ENCODE peak calls at places on chromosomes 4 and X, in five cellular contexts. X is IMR-90, T is mammary epithelial cell, B is GM23338, R is GM23248. O is an unnamed sample. For H3K4me1, the result is how much of the 10 kb centered on the place peaks cover.

GRCh38 chr4:79917246-79917645 is 155.8 kb downstream of the ANTXR2 start:
- DNase-seq in T (peak), R (peak), X (peak), B (peak), O (peak)

GRCh38 chr4:2843909-2844584 is 403 bp downstream of the ADD1 start:
- DNase-seq in R (peak), X (peak), T (peak), B (peak), O (peak)

GRCh38 chrX:74371823-74372222 is 49.5 kb upstream of the SLC16A2 start:
- DNase-seq in R (peak), T (no peak), X (no peak), B (no peak), O (peak)

GRCh38 chr4:185540040-185540439 is 4.7 kb upstream of the PDLIM3 start:
- DNase-seq in T (no peak), X (no peak), R (no peak), B (peak), O (no peak)

GRCh38 chr4:189121336-189121735 is 819.3 kb upstream of the FRG1 start:
- DNase-seq in X (no peak), T (no peak), B (no peak), R (no peak), O (no peak)

GRCh38 chrX:123648028-123648810 is 84.6 kb downstream of the THOC2 start:
- DNase-seq in X (peak), T (no peak), R (peak), B (peak), O (peak)

GRCh38 chr4:52076731-52077130 is 25.6 kb downstream of the SPATA18 start:
- DNase-seq in R (no peak), T (no peak), X (no peak), B (peak), O (peak)

GRCh38 chr4:45323453-45324058 is 597.2 kb upstream of the GNPDA2 start:
- DNase-seq in B (no peak), T (no peak), X (no peak), R (no peak), O (no peak)

GRCh38 chr4:113756005-113756410 is 5.5 kb downstream of the CAMK2D start:
- DNase-seq in B (peak), T (peak), X (peak), R (peak), O (peak)

GRCh38 chrX:19986531-19986930 is 4.3 kb downstream of the BCLAF3 start:
- DNase-seq in B (no peak), T (no peak), X (no peak), R (no peak), O (no peak)

GRCh38 chr4:125070869-125071268 is 243.9 kb upstream of the FAT4 start:
- DNase-seq in R (no peak), X (no peak), T (no peak), B (peak), O (no peak)

GRCh38 chr4:187380181-187380581 is 615.4 kb upstream of the ZFP42 start:
- DNase-seq in T (no peak), B (peak), R (peak), X (peak), O (peak)

GRCh38 chr4:165711436-165711835 is 161.6 kb upstream of the TLL1 start:
- DNase-seq in R (no peak), T (no peak), B (no peak), X (no peak), O (no peak)

GRCh38 chr4:150591284-150591874 is 9.4 kb downstream of the MAB21L2 start:
- DNase-seq in R (no peak), B (peak), T (no peak), X (no peak), O (no peak)

GRCh38 chrX:129825746-129826505 is 17.8 kb downstream of the ZDHHC9 start:
- DNase-seq in B (no peak), R (no peak), T (no peak), X (no peak), O (no peak)

GRCh38 chr4:40702137-40702799 is 47.5 kb upstream of the NSUN7 start:
- DNase-seq in B (no peak), R (no peak), X (no peak), T (no peak), O (no peak)

GRCh38 chr4:8060632-8061031 is 98.0 kb downstream of the ABLIM2 start:
- DNase-seq in R (no peak), B (no peak), T (no peak), X (no peak), O (no peak)

GRCh38 chr4:126778348-126778747 is 854.4 kb upstream of the INTU start:
- DNase-seq in T (peak), X (peak), R (peak), B (no peak), O (peak)

GRCh38 chrX:21973321-21974010 is 33.0 kb downstream of the SMS start:
- DNase-seq in T (no peak), B (no peak), R (peak), X (no peak), O (no peak)

GRCh38 chrX:101417981-101418841 is 10.2 kb downstream of the HNRNPH2 start:
- DNase-seq in R (peak), X (no peak), T (no peak), B (peak), O (peak)

GRCh38 chrX:129748265-129748664 is 9.5 kb downstream of the XPNPEP2 start:
- DNase-seq in B (no peak), R (peak), X (peak), T (no peak), O (peak)

GRCh38 chr4:33395731-33396485 is 2675.7 kb downstream of the PCDH7 start:
- DNase-seq in B (no peak), X (no peak), R (no peak), T (no peak), O (peak)

GRCh38 chr4:123325241-123325681 is 71.3 kb upstream of the SPRY1 start:
- DNase-seq in B (no peak), R (no peak), X (no peak), T (no peak), O (no peak)
- H3K4me2 ChIP-seq in B (no peak), R (no peak), X (no peak), T (no peak), O (no peak)

GRCh38 chrX:65673857-65674350 is 6.5 kb downstream of the MSN start:
- DNase-seq in R (no peak), T (no peak), X (no peak), B (no peak), O (peak)
- H3K4me1 ChIP-seq in R (half or more), T (under half), X (under half), B (under half), O (under half)

DNA sequence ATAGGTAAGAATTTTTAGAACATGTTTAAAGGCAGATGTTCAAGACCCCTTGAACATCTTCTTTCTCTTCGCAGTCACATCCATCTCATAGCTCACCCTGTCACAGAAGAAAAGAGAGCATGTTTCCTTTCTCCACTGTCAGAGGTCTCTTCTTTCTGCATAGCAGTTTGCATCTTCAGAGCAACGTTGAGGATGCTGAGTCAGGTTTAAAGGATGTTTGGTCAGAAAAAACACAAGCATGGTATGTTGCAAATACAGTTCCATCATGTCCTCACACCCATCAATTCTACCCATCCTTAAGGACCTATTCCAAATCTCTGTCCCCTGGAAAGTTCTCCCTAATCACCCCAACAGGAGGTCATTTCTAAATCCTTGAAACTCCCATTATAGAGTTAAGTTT is 84.8 kb downstream of the STOX2 start:
- DNase-seq in X (peak), B (no peak), R (no peak), T (no peak), O (no peak)
- H3K27ac ChIP-seq in X (peak), B (no peak), R (no peak), T (no peak), O (no peak)

DNA sequence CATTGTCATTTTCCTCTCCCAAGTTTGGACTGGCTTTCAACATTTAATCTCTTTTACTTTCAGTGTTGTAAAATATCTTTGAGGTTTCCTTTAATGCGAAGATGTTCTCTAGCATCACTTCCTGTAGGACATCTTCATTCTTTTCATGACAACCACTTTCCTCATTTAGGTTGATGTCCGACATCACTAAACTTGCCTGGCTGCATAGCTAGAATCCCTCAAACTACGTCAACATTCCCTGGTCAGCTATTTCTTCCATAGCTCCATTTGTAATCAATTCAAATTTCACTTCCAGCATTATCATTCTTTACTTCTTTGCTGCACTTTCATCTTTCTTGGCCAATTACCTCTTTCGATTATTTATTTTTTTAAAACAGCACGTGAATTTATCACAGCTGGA is 198.6 kb upstream of the EMCN start:
- DNase-seq in X (no peak), T (no peak), B (no peak), R (no peak), O (no peak)
- H3K4me2 ChIP-seq in X (no peak), T (no peak), B (no peak), R (no peak), O (no peak)

GRCh38 chrX:24085133-24085532 is 30.4 kb downstream of the EIF2S3 start:
- DNase-seq in R (no peak), T (no peak), B (no peak), X (no peak), O (no peak)

GRCh38 chrX:24079405-24079804 is 24.6 kb downstream of the EIF2S3 start:
- DNase-seq in T (no peak), X (no peak), B (no peak), R (no peak), O (no peak)

GRCh38 chrX:24080670-24081069 is 25.9 kb downstream of the EIF2S3 start:
- DNase-seq in T (no peak), B (no peak), X (no peak), R (peak), O (no peak)

GRCh38 chrX:24081661-24082154 is 27.0 kb downstream of the EIF2S3 start:
- DNase-seq in R (peak), T (peak), X (peak), B (peak), O (peak)

GRCh38 chrX:24082446-24082845 is 27.7 kb downstream of the EIF2S3 start:
- DNase-seq in B (no peak), R (no peak), X (no peak), T (no peak), O (no peak)
- H3K4me1 ChIP-seq in B (under half), R (under half), X (under half), T (under half), O (under half)

DNA sequence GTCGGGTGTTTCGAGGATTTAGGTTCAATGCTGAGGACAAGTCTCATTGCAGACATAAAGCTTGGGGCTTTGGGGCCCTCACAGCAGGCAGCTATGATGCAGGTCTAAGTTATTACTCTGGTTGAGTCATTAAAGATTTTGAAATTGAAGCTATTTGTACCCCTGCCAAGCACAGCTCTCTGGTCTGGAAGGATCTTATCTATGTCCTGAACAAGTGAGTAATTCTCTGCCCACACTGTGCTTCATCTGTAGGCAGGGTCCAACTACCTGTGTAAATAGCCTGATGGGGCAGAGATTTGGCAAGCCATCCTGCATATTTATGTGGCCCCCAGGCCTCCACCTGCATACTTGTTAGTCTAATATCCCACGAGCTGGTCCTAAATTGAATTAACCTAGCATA is 41.4 kb upstream of the MAGEA4 start:
- DNase-seq in X (peak), B (no peak), T (peak), R (peak), O (peak)
- H3K27ac ChIP-seq in X (no peak), B (no peak), T (peak), R (peak), O (peak)

GRCh38 chrX:132216283-132216682 is 3.0 kb downstream of the RAP2C start:
- DNase-seq in X (no peak), R (no peak), T (no peak), B (no peak), O (peak)
- H3K4me2 ChIP-seq in X (peak), R (peak), T (peak), B (peak), O (peak)

DNA sequence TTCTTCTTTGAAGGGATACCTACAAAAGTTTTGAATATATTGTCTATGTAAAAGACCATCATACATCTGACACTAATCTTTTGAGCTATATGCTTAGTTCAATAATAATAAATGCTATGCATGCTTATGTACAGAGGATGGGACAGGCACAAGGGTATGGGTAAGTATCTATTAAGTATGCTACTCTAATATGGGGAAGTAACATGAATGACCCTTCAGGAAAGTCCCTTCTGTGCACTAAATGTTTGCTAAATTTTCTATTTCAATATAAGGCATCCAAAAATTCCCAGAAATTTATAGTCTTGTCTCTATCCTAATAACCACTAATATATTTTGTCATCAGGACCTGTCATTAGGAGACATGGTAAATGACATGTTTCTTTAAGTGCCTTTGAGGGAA is 19.0 kb downstream of the ATP8A1 start:
- DNase-seq in X (no peak), B (no peak), R (no peak), T (no peak), O (no peak)
- H3K4me1 ChIP-seq in X (under half), B (under half), R (under half), T (under half), O (under half)

GRCh38 chr4:98604723-98605122 is 53.7 kb downstream of the TSPAN5 start:
- DNase-seq in B (no peak), T (no peak), X (no peak), R (peak), O (peak)
- H3K27ac ChIP-seq in B (no peak), T (no peak), X (no peak), R (peak), O (no peak)

DNA sequence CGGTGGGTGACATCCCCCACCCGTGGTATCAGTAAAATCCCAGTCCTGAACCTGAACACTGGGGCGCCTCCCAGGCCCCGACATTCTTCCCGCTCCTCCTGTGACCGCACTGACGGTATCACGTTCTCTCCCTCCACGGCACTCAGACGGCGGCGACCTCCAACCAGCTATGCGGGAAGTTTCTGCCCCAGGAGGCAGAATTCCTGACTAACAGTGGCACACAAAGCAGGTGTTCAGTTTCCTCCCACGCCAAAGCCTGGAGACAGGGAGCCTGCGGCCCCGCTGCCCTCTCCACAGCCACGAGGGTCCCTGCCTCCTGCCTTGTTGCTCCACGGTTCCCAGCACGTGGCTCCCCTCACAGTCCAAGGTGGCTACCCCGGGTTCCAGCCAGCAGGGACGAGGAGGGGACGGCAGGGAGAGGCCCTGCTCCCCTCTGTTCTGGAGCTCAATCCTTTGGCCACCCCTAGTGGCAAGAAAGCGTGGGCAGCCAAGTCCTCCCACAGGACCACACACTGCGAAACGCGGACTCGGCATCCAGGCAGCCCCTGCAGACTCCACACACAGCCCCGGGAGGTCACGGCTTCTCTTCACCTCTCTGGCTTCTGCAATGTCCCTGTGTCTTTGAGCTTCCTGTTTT is 15.2 kb downstream of the CTBP1 start:
- DNase-seq in R (peak), X (peak), B (no peak), T (no peak), O (no peak)
- H3K4me2 ChIP-seq in R (no peak), X (no peak), B (no peak), T (no peak), O (peak)

O was measured in fibroblast of lung.